ENCODE peak calls at places on chromosomes 6 and 20, in seven cellular contexts. One of them, this sample, is unnamed.

GRCh38 chr6:88262372-88262771 is 96.2 kb upstream of the CNR1 start:
- ATAC-seq in GM12878: no peak
- ATAC-seq in T-helper 17 cell: no peak
- ATAC-seq in effector memory CD8-positive, alpha-beta T cell: no peak
- ATAC-seq in pancreas: no peak
- ATAC-seq in upper lobe of left lung: no peak
- ATAC-seq in omental fat pad: no peak
- ATAC-seq in this sample: no peak

GRCh38 chr20:21174425-21175239 is 48.8 kb downstream of the KIZ start:
- ATAC-seq in GM12878: no peak
- ATAC-seq in T-helper 17 cell: no peak
- ATAC-seq in effector memory CD8-positive, alpha-beta T cell: no peak
- ATAC-seq in pancreas: no peak
- ATAC-seq in upper lobe of left lung: no peak
- ATAC-seq in omental fat pad: no peak
- ATAC-seq in this sample: no peak

GRCh38 chr6:20095436-20095835 is 116.8 kb downstream of the MBOAT1 start:
- ATAC-seq in GM12878: no peak
- ATAC-seq in T-helper 17 cell: no peak
- ATAC-seq in effector memory CD8-positive, alpha-beta T cell: no peak
- ATAC-seq in pancreas: no peak
- ATAC-seq in upper lobe of left lung: no peak
- ATAC-seq in omental fat pad: no peak
- ATAC-seq in this sample: no peak

GRCh38 chr20:57408131-57408530 is 16.9 kb downstream of the RBM38 start:
- ATAC-seq in GM12878: no peak
- ATAC-seq in T-helper 17 cell: no peak
- ATAC-seq in effector memory CD8-positive, alpha-beta T cell: no peak
- ATAC-seq in pancreas: no peak
- ATAC-seq in upper lobe of left lung: no peak
- ATAC-seq in omental fat pad: no peak
- ATAC-seq in this sample: no peak

GRCh38 chr6:14635933-14636599 is 518.5 kb downstream of the CD83 start:
- ATAC-seq in GM12878: peak; percentile 76
- ATAC-seq in T-helper 17 cell: peak; percentile 78
- ATAC-seq in effector memory CD8-positive, alpha-beta T cell: peak; percentile 73
- ATAC-seq in pancreas: no peak
- ATAC-seq in upper lobe of left lung: no peak
- ATAC-seq in omental fat pad: no peak
- ATAC-seq in this sample: no peak

GRCh38 chr6:28490191-28490890 is 25.3 kb downstream of the GPX6 start:
- ATAC-seq in GM12878: peak; percentile 51
- ATAC-seq in T-helper 17 cell: peak; percentile 32
- ATAC-seq in effector memory CD8-positive, alpha-beta T cell: no peak
- ATAC-seq in pancreas: no peak
- ATAC-seq in upper lobe of left lung: peak; percentile 32
- ATAC-seq in omental fat pad: peak; percentile 19
- ATAC-seq in this sample: peak; percentile 71

GRCh38 chr20:61391812-61392520 is 139.9 kb downstream of the CDH4 start:
- ATAC-seq in GM12878: no peak
- ATAC-seq in T-helper 17 cell: no peak
- ATAC-seq in effector memory CD8-positive, alpha-beta T cell: no peak
- ATAC-seq in pancreas: no peak
- ATAC-seq in upper lobe of left lung: no peak
- ATAC-seq in omental fat pad: no peak
- ATAC-seq in this sample: no peak

GRCh38 chr6:47599512-47599911 is 98.9 kb upstream of the ADGRF4 start:
- ATAC-seq in GM12878: no peak
- ATAC-seq in T-helper 17 cell: no peak
- ATAC-seq in effector memory CD8-positive, alpha-beta T cell: no peak
- ATAC-seq in pancreas: no peak
- ATAC-seq in upper lobe of left lung: no peak
- ATAC-seq in omental fat pad: no peak
- ATAC-seq in this sample: no peak

GRCh38 chr6:111291334-111291705 is 191.7 kb downstream of the REV3L start:
- ATAC-seq in GM12878: peak; percentile 29
- ATAC-seq in T-helper 17 cell: no peak
- ATAC-seq in effector memory CD8-positive, alpha-beta T cell: no peak
- ATAC-seq in pancreas: no peak
- ATAC-seq in upper lobe of left lung: no peak
- ATAC-seq in omental fat pad: no peak
- ATAC-seq in this sample: no peak

GRCh38 chr6:45818655-45819054 is 197.0 kb downstream of the CLIC5 start:
- ATAC-seq in GM12878: no peak
- ATAC-seq in T-helper 17 cell: no peak
- ATAC-seq in effector memory CD8-positive, alpha-beta T cell: no peak
- ATAC-seq in pancreas: no peak
- ATAC-seq in upper lobe of left lung: no peak
- ATAC-seq in omental fat pad: no peak
- ATAC-seq in this sample: no peak

GRCh38 chr6:38187688-38188590 is 368.4 kb downstream of the ZFAND3 start:
- ATAC-seq in GM12878: no peak
- ATAC-seq in T-helper 17 cell: no peak
- ATAC-seq in effector memory CD8-positive, alpha-beta T cell: no peak
- ATAC-seq in pancreas: no peak
- ATAC-seq in upper lobe of left lung: peak; percentile 24
- ATAC-seq in omental fat pad: no peak
- ATAC-seq in this sample: no peak

GRCh38 chr6:36506617-36507016 is 40.7 kb downstream of the STK38 start:
- ATAC-seq in GM12878: no peak
- ATAC-seq in T-helper 17 cell: peak; percentile 66
- ATAC-seq in effector memory CD8-positive, alpha-beta T cell: no peak
- ATAC-seq in pancreas: no peak
- ATAC-seq in upper lobe of left lung: no peak
- ATAC-seq in omental fat pad: no peak
- ATAC-seq in this sample: no peak